ENCODE peak calls at places on chromosomes 11 and 22, in nine cellular contexts. A is substantia nigra; N is thoracic aorta; K is naive B cell; I is renal cortical epithelial cell; Y is SJSA1; Z is stimulated activated CD8-positive, alpha-beta memory T cell treated with anti-CD3 and anti-CD28 coated beads, Interleukin-4, amount 100 ng/mL, for 24 hours; R is stimulated activated CD4-positive, alpha-beta T cell treated with anti-CD3 and anti-CD28 coated beads, Interleukin-1b, Interleukin-23, amount 100 ng/mL, for 24 hours; X is NCI-H187 treated with DMSO at 0.1 percent for 48 hours. Q is an unnamed sample.

GRCh38 chr11:129298990-129299389 is 76.7 kb upstream of the BARX2 start:
- DNase-seq in A (no peak), N (no peak), K (no peak), I (no peak), Y (no peak), Z (no peak), R (no peak), X (no peak), Q (no peak)

GRCh38 chr22:46575915-46576555 is 38.6 kb upstream of the CELSR1 start:
- DNase-seq in A (no peak), N (no peak), K (no peak), I (no peak), Y (no peak), Z (no peak), R (no peak), X (no peak), Q (no peak)

GRCh38 chr22:28995551-28995950 is 66.1 kb downstream of the C22orf31 start:
- DNase-seq in A (no peak), N (no peak), K (no peak), I (no peak), Y (no peak), Z (no peak), R (no peak), X (no peak), Q (no peak)

GRCh38 chr11:94786264-94787126 is 18.3 kb downstream of the AMOTL1 start:
- DNase-seq in A (no peak), N (no peak), K (no peak), I (peak), Y (no peak), Z (no peak), R (no peak), X (no peak), Q (peak)

GRCh38 chr11:46382644-46383403 is 1.4 kb downstream of the MDK start:
- DNase-seq in A (no peak), N (no peak), K (no peak), I (no peak), Y (peak), Z (no peak), R (no peak), X (no peak), Q (peak)

GRCh38 chr22:36343720-36344105 is 44.1 kb downstream of the MYH9 start:
- DNase-seq in A (peak), N (no peak), K (no peak), I (no peak), Y (no peak), Z (no peak), R (no peak), X (no peak), Q (no peak)

GRCh38 chr11:69487849-69488542 is 6.5 kb downstream of the LINC01488 start:
- DNase-seq in A (no peak), N (no peak), K (no peak), I (no peak), Y (no peak), Z (no peak), R (no peak), X (no peak), Q (no peak)

GRCh38 chr11:57345555-57346151 is 7.5 kb downstream of the P2RX3 start:
- DNase-seq in A (peak), N (no peak), K (peak), I (peak), Y (peak), Z (peak), R (peak), X (peak), Q (peak)

GRCh38 chr22:28984482-28985158 is 77.0 kb downstream of the C22orf31 start:
- DNase-seq in A (no peak), N (no peak), K (no peak), I (no peak), Y (no peak), Z (no peak), R (no peak), X (no peak), Q (no peak)

GRCh38 chr11:96065379-96065778 is 141.5 kb upstream of the MTMR2 start:
- DNase-seq in A (no peak), N (no peak), K (no peak), I (no peak), Y (no peak), Z (no peak), R (no peak), X (no peak), Q (no peak)

GRCh38 chr11:72668645-72669347 is 5.4 kb downstream of the PDE2A start:
- DNase-seq in A (no peak), N (no peak), K (no peak), I (peak), Y (no peak), Z (peak), R (no peak), X (no peak), Q (peak)

GRCh38 chr11:78101073-78101472 is 21.4 kb upstream of the NDUFC2 start:
- DNase-seq in A (no peak), N (no peak), K (no peak), I (peak), Y (no peak), Z (no peak), R (no peak), X (no peak), Q (no peak)

GRCh38 chr22:40008726-40009125 is 14.0 kb downstream of the FAM83F start:
- DNase-seq in A (no peak), N (no peak), K (no peak), I (no peak), Y (no peak), Z (no peak), R (no peak), X (no peak), Q (no peak)

GRCh38 chr22:19874307-19875060 is 19.8 kb upstream of the GNB1L start:
- DNase-seq in A (no peak), N (no peak), K (no peak), I (no peak), Y (no peak), Z (no peak), R (no peak), X (peak), Q (no peak)

GRCh38 chr22:46823654-46824053 is 61.2 kb downstream of the TBC1D22A start:
- DNase-seq in A (no peak), N (no peak), K (no peak), I (no peak), Y (no peak), Z (no peak), R (no peak), X (no peak), Q (no peak)

GRCh38 chr11:2672553-2673249 is 27.1 kb downstream of the KCNQ1OT1 start:
- DNase-seq in A (no peak), N (no peak), K (no peak), I (no peak), Y (no peak), Z (no peak), R (no peak), X (no peak), Q (no peak)

GRCh38 chr22:22181515-22181959 is 63.0 kb upstream of the VPREB1 start:
- DNase-seq in A (no peak), N (no peak), K (no peak), I (peak), Y (no peak), Z (no peak), R (no peak), X (no peak), Q (no peak)

GRCh38 chr22:35313311-35314121 is 13.8 kb downstream of the TOM1 start:
- DNase-seq in A (no peak), N (peak), K (no peak), I (peak), Y (peak), Z (no peak), R (no peak), X (peak), Q (no peak)

GRCh38 chr11:65069217-65069616 is 10.9 kb upstream of the NAALADL1 start:
- DNase-seq in A (no peak), N (no peak), K (no peak), I (peak), Y (no peak), Z (no peak), R (no peak), X (no peak), Q (no peak)

GRCh38 chr22:18109410-18110193 is 1.0 kb upstream of the TUBA8 start:
- DNase-seq in A (no peak), N (no peak), K (no peak), I (no peak), Y (no peak), Z (no peak), R (no peak), X (no peak), Q (no peak)

GRCh38 chr11:22169833-22170232 is 23.1 kb upstream of the ANO5 start:
- DNase-seq in A (no peak), N (no peak), K (no peak), I (peak), Y (no peak), Z (no peak), R (no peak), X (no peak), Q (no peak)

GRCh38 chr11:126090452-126090851 is 27.8 kb upstream of the CDON start:
- DNase-seq in A (no peak), N (no peak), K (no peak), I (no peak), Y (no peak), Z (no peak), R (no peak), X (no peak), Q (no peak)

GRCh38 chr11:27471067-27471587 is 1.5 kb downstream of the LGR4 start:
- DNase-seq in A (no peak), N (no peak), K (no peak), I (peak), Y (no peak), Z (no peak), R (no peak), X (no peak), Q (no peak)

GRCh38 chr11:59175104-59175503 is 3.2 kb downstream of the DTX4 start:
- DNase-seq in A (no peak), N (no peak), K (no peak), I (no peak), Y (peak), Z (no peak), R (no peak), X (no peak), Q (no peak)

GRCh38 chr11:68120212-68121066 is 749 bp downstream of the CHKA start:
- DNase-seq in A (peak), N (no peak), K (peak), I (peak), Y (peak), Z (peak), R (no peak), X (no peak), Q (peak)

GRCh38 chr11:57980201-57980600 is 43.5 kb upstream of the OR9Q1 start:
- DNase-seq in A (no peak), N (no peak), K (no peak), I (no peak), Y (no peak), Z (no peak), R (no peak), X (no peak), Q (no peak)

GRCh38 chr11:77091146-77091940 is 11.3 kb upstream of the OMP start:
- DNase-seq in A (peak), N (peak), K (peak), I (peak), Y (peak), Z (peak), R (peak), X (peak), Q (peak)

GRCh38 chr11:12359761-12360160 is 17.6 kb upstream of the PARVA start:
- DNase-seq in A (no peak), N (no peak), K (no peak), I (no peak), Y (no peak), Z (no peak), R (no peak), X (no peak), Q (no peak)

GRCh38 chr11:9280655-9281301 is 15.6 kb upstream of the DENND5A start:
- DNase-seq in A (no peak), N (no peak), K (peak), I (peak), Y (peak), Z (peak), R (peak), X (no peak), Q (no peak)

GRCh38 chr11:69444381-69445130 is 36.9 kb upstream of the LINC01488 start:
- DNase-seq in A (no peak), N (peak), K (no peak), I (peak), Y (no peak), Z (no peak), R (no peak), X (no peak), Q (peak)

GRCh38 chr11:102974552-102975280 is 19.2 kb upstream of the MMP13 start:
- DNase-seq in A (no peak), N (no peak), K (no peak), I (peak), Y (peak), Z (no peak), R (no peak), X (no peak), Q (no peak)

Q was measured in iPS-NIHi11.